ENCODE peak calls at places on chromosomes 1 and 21, in five cellular contexts. One of them, this sample, is unnamed. For H3K9me3, the result is how much of the 10 kb centered on the place peaks cover.

GRCh38 chr1:188122646-188123045 is 1293.9 kb downstream of the PLA2G4A start:
- DNase-seq in neural progenitor cell: no peak
- DNase-seq in MM.1S: no peak
- DNase-seq in hepatocyte: no peak
- DNase-seq in SK-N-SH: no peak
- DNase-seq in this sample: no peak

GRCh38 chr1:231918239-231919015 is 291.8 kb downstream of the DISC1 start:
- DNase-seq in neural progenitor cell: no peak
- DNase-seq in MM.1S: peak
- DNase-seq in hepatocyte: no peak
- DNase-seq in SK-N-SH: no peak
- DNase-seq in this sample: no peak

GRCh38 chr1:8094481-8095241 is 68.6 kb upstream of the ERRFI1 start:
- DNase-seq in neural progenitor cell: no peak
- DNase-seq in MM.1S: no peak
- DNase-seq in hepatocyte: peak
- DNase-seq in SK-N-SH: no peak
- DNase-seq in this sample: no peak

GRCh38 chr1:150562384-150563339 is 13.5 kb downstream of the ADAMTSL4 start:
- DNase-seq in neural progenitor cell: peak
- DNase-seq in MM.1S: peak
- DNase-seq in hepatocyte: peak
- DNase-seq in SK-N-SH: no peak
- DNase-seq in this sample: peak

GRCh38 chr1:109793089-109793485 is 29.4 kb upstream of the EPS8L3 start:
- DNase-seq in neural progenitor cell: no peak
- DNase-seq in MM.1S: no peak
- DNase-seq in hepatocyte: no peak
- DNase-seq in SK-N-SH: no peak
- DNase-seq in this sample: no peak

GRCh38 chr1:28354121-28354520 is 15.4 kb upstream of the PHACTR4 start:
- DNase-seq in neural progenitor cell: no peak
- DNase-seq in MM.1S: no peak
- DNase-seq in hepatocyte: no peak
- DNase-seq in SK-N-SH: no peak
- DNase-seq in this sample: no peak

GRCh38 chr21:26191609-26192008 is 21.0 kb upstream of the APP start:
- DNase-seq in neural progenitor cell: no peak
- DNase-seq in MM.1S: no peak
- DNase-seq in hepatocyte: no peak
- DNase-seq in SK-N-SH: no peak
- DNase-seq in this sample: no peak

GRCh38 chr1:162753998-162754585 is 36.4 kb upstream of the HSD17B7 start:
- DNase-seq in neural progenitor cell: no peak
- DNase-seq in MM.1S: no peak
- DNase-seq in hepatocyte: no peak
- DNase-seq in SK-N-SH: no peak
- DNase-seq in this sample: no peak

GRCh38 chr1:226444901-226445300 is 37.0 kb upstream of the PARP1 start:
- DNase-seq in neural progenitor cell: no peak
- DNase-seq in MM.1S: peak
- DNase-seq in hepatocyte: no peak
- DNase-seq in SK-N-SH: no peak
- DNase-seq in this sample: peak

GRCh38 chr1:9166289-9167235 is 37.7 kb upstream of the GPR157 start:
- DNase-seq in neural progenitor cell: no peak
- DNase-seq in MM.1S: no peak
- DNase-seq in hepatocyte: no peak
- DNase-seq in SK-N-SH: no peak
- DNase-seq in this sample: no peak

GRCh38 chr1:218304281-218305039 is 19.4 kb downstream of the RRP15 start:
- DNase-seq in neural progenitor cell: peak
- DNase-seq in MM.1S: no peak
- DNase-seq in hepatocyte: no peak
- DNase-seq in SK-N-SH: peak
- DNase-seq in this sample: no peak

GRCh38 chr1:205451759-205452164 is 4.1 kb downstream of the BLACAT1 start:
- DNase-seq in neural progenitor cell: peak
- DNase-seq in MM.1S: no peak
- DNase-seq in hepatocyte: no peak
- DNase-seq in SK-N-SH: no peak
- DNase-seq in this sample: no peak

GRCh38 chr1:227729881-227730629 is 5.0 kb downstream of the JMJD4 start:
- DNase-seq in neural progenitor cell: peak
- DNase-seq in MM.1S: peak
- DNase-seq in hepatocyte: peak
- DNase-seq in SK-N-SH: peak
- DNase-seq in this sample: peak

GRCh38 chr21:32739946-32740345 is 12.1 kb upstream of the SYNJ1 start:
- DNase-seq in neural progenitor cell: no peak
- DNase-seq in MM.1S: no peak
- DNase-seq in hepatocyte: no peak
- DNase-seq in SK-N-SH: no peak
- DNase-seq in this sample: no peak

GRCh38 chr1:172425339-172425738 is 4.9 kb downstream of the C1orf105 start:
- DNase-seq in neural progenitor cell: no peak
- DNase-seq in MM.1S: no peak
- DNase-seq in hepatocyte: no peak
- DNase-seq in SK-N-SH: no peak
- DNase-seq in this sample: no peak

GRCh38 chr1:205791568-205792180 is 16.4 kb upstream of the RAB29 start:
- DNase-seq in neural progenitor cell: peak
- DNase-seq in MM.1S: peak
- DNase-seq in hepatocyte: peak
- DNase-seq in SK-N-SH: peak
- DNase-seq in this sample: peak

GRCh38 chr1:25572708-25573590 is 29.5 kb downstream of the LDLRAP1 start:
- DNase-seq in neural progenitor cell: peak
- DNase-seq in MM.1S: peak
- DNase-seq in hepatocyte: peak
- DNase-seq in SK-N-SH: peak
- DNase-seq in this sample: peak

GRCh38 chr1:84117868-84118267 is 26.2 kb upstream of the PRKACB start:
- DNase-seq in neural progenitor cell: no peak
- DNase-seq in MM.1S: no peak
- DNase-seq in hepatocyte: no peak
- DNase-seq in SK-N-SH: no peak
- DNase-seq in this sample: no peak

GRCh38 chr1:221101792-221102191 is 222.5 kb downstream of the HLX start:
- DNase-seq in neural progenitor cell: no peak
- DNase-seq in MM.1S: no peak
- DNase-seq in hepatocyte: no peak
- DNase-seq in SK-N-SH: no peak
- DNase-seq in this sample: no peak

GRCh38 chr1:66335859-66336640 is 197.9 kb upstream of the SGIP1 start:
- DNase-seq in neural progenitor cell: no peak
- DNase-seq in MM.1S: peak
- DNase-seq in hepatocyte: no peak
- DNase-seq in SK-N-SH: no peak
- DNase-seq in this sample: peak

GRCh38 chr1:26724938-26725337 is 29.1 kb downstream of the ARID1A start:
- DNase-seq in neural progenitor cell: peak
- DNase-seq in MM.1S: no peak
- DNase-seq in hepatocyte: no peak
- DNase-seq in SK-N-SH: no peak
- DNase-seq in this sample: no peak

GRCh38 chr21:37557261-37557950 is 190.8 kb downstream of the DYRK1A start:
- DNase-seq in neural progenitor cell: no peak
- DNase-seq in MM.1S: peak
- DNase-seq in hepatocyte: no peak
- DNase-seq in SK-N-SH: no peak
- DNase-seq in this sample: peak

GRCh38 chr1:239814306-239814881 is 277.3 kb upstream of the FMN2 start:
- DNase-seq in neural progenitor cell: no peak
- DNase-seq in MM.1S: peak
- DNase-seq in hepatocyte: peak
- DNase-seq in SK-N-SH: peak
- DNase-seq in this sample: no peak

GRCh38 chr1:151579436-151580225 is 32.2 kb upstream of the SNX27 start:
- DNase-seq in neural progenitor cell: no peak
- DNase-seq in MM.1S: no peak
- DNase-seq in hepatocyte: no peak
- DNase-seq in SK-N-SH: no peak
- DNase-seq in this sample: no peak

GRCh38 chr1:168005544-168005943 is 68.7 kb upstream of the MPC2 start:
- DNase-seq in neural progenitor cell: no peak
- DNase-seq in MM.1S: no peak
- DNase-seq in hepatocyte: no peak
- DNase-seq in SK-N-SH: no peak
- DNase-seq in this sample: no peak

GRCh38 chr1:164265232-164265631 is 293.8 kb upstream of the PBX1 start:
- DNase-seq in neural progenitor cell: no peak
- DNase-seq in MM.1S: no peak
- DNase-seq in hepatocyte: no peak
- DNase-seq in SK-N-SH: no peak
- DNase-seq in this sample: no peak

GRCh38 chr1:35001743-35002142 is 16.6 kb upstream of the TMEM35B start:
- DNase-seq in neural progenitor cell: no peak
- DNase-seq in MM.1S: no peak
- DNase-seq in hepatocyte: no peak
- DNase-seq in SK-N-SH: no peak
- DNase-seq in this sample: no peak

GRCh38 chr1:248696775-248697174 is 5.8 kb downstream of the OR14I1 start:
- DNase-seq in neural progenitor cell: no peak
- DNase-seq in MM.1S: no peak
- DNase-seq in hepatocyte: no peak
- DNase-seq in SK-N-SH: no peak
- DNase-seq in this sample: no peak

GRCh38 chr1:153928776-153929432 is 6.1 kb upstream of the GATAD2B start:
- DNase-seq in neural progenitor cell: no peak
- DNase-seq in MM.1S: no peak
- DNase-seq in hepatocyte: peak
- DNase-seq in SK-N-SH: peak
- DNase-seq in this sample: no peak

GRCh38 chr21:43012596-43012995 is 38.2 kb downstream of the PKNOX1 start:
- DNase-seq in neural progenitor cell: no peak
- DNase-seq in MM.1S: no peak
- DNase-seq in hepatocyte: no peak
- DNase-seq in SK-N-SH: no peak
- DNase-seq in this sample: no peak

GRCh38 chr1:27630859-27631491 is 4.0 kb downstream of the FGR start:
- DNase-seq in neural progenitor cell: no peak
- DNase-seq in MM.1S: no peak
- DNase-seq in hepatocyte: no peak
- DNase-seq in SK-N-SH: no peak
- DNase-seq in this sample: no peak

GRCh38 chr1:12546771-12547585 is 71.0 kb downstream of the DHRS3 start:
- DNase-seq in neural progenitor cell: no peak
- DNase-seq in MM.1S: no peak
- DNase-seq in hepatocyte: no peak
- DNase-seq in SK-N-SH: no peak
- DNase-seq in this sample: no peak

GRCh38 chr1:23187637-23188036 is 19.0 kb upstream of the LUZP1 start:
- DNase-seq in neural progenitor cell: no peak
- DNase-seq in MM.1S: no peak
- DNase-seq in hepatocyte: peak
- DNase-seq in SK-N-SH: no peak
- DNase-seq in this sample: no peak
- TF ChIP-seq EZH2phosphoT487 in neural progenitor cell: no peak
- TF ChIP-seq EZH2phosphoT487 in MM.1S: no peak
- TF ChIP-seq EZH2phosphoT487 in hepatocyte: no peak
- TF ChIP-seq EZH2phosphoT487 in SK-N-SH: no peak
- TF ChIP-seq EZH2phosphoT487 in this sample: no peak

DNA sequence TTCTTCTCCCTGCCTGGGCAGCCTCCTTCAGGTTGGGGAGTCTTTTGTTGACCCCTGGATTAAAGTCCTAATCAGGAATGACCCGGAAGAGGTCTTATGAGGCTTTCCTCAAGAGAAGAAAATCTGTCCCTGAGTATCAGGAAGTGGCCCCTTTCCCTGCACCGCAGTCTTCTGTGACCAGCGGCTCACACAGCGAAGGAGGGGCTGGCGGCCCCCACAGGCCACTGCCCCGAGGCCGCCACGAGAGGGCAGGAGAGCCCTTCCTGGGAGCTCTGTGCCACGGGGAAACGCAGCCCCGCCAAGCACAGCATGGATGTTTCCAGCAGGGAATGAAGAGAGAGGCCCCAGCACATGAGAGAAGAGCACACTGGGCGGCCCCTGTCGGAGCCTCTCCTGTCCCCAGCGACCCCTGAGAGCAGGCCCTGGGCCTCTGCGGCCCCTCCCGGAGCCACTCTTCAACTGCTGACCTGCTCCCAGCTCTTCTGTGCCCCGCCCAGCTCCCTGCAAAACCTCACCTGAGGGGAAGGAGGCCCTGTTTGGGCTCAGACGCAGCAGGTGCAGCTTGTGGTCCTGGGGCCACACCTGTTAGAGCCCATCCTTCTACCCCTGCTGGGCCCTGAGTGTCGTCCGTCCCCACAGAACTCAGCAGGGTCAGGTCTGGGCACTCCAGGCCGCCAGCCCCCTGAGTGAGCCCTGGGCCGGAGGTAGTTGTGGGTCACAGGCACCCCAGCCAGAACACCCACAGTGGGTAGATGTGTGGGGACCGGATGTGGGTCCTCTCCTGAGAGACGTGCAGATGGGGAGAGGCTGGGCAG is 4.9 kb upstream of the POFUT2 start:
- DNase-seq in neural progenitor cell: peak
- DNase-seq in MM.1S: peak
- DNase-seq in hepatocyte: peak
- DNase-seq in SK-N-SH: peak
- DNase-seq in this sample: peak
- H3K9me3 ChIP-seq in neural progenitor cell: under half
- H3K9me3 ChIP-seq in MM.1S: under half
- H3K9me3 ChIP-seq in hepatocyte: under half
- H3K9me3 ChIP-seq in SK-N-SH: under half
- H3K9me3 ChIP-seq in this sample: under half

GRCh38 chr1:20487236-20487590 is 1.2 kb upstream of the CAMK2N1 start:
- DNase-seq in neural progenitor cell: peak
- DNase-seq in MM.1S: no peak
- DNase-seq in hepatocyte: no peak
- DNase-seq in SK-N-SH: peak
- DNase-seq in this sample: no peak
- H3K4me3 ChIP-seq in neural progenitor cell: peak
- H3K4me3 ChIP-seq in MM.1S: no peak
- H3K4me3 ChIP-seq in hepatocyte: no peak
- H3K4me3 ChIP-seq in SK-N-SH: peak
- H3K4me3 ChIP-seq in this sample: no peak

DNA sequence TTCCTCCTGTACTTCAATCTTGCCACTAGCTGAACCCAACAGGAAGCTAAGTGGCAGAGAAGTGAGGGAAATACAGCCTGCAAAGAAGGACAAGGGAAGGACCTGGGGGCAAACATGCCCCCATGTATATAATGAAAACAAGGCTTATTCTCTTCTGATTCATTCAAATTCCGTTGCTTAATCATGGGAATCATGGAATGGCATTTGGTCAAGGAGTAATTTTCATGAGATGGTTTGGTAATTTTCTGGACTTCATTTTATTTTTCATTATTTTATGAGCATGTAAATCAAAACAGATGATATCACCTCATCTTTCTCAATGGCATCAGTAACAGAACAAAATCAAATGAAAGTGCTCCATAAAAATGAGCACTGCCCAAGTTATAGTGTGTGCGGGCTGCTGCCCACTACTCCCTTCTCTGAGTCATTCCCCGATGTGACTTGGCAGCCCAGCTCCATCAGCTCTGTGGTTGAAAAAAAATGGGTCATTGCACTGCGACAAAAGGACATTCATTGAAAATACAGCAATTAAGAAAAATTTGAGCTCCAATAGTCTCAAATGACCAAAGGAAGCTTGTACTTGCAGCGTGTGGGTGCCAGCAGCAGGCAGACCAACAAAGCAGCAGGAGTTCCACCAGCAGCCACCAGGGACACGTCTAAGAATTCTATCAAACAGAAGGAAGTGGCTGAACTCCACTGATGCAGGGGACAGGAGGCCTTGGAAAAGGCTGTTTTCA is 84.3 kb upstream of the VAV3 start:
- DNase-seq in neural progenitor cell: peak
- DNase-seq in MM.1S: no peak
- DNase-seq in hepatocyte: peak
- DNase-seq in SK-N-SH: peak
- DNase-seq in this sample: peak
- TF ChIP-seq EZH2phosphoT487 in neural progenitor cell: no peak
- TF ChIP-seq EZH2phosphoT487 in MM.1S: no peak
- TF ChIP-seq EZH2phosphoT487 in hepatocyte: no peak
- TF ChIP-seq EZH2phosphoT487 in SK-N-SH: no peak
- TF ChIP-seq EZH2phosphoT487 in this sample: no peak

This sample was measured in OCI-LY7.